ENCODE peak calls at places on chromosomes 4 and X, in five cellular contexts. One of them, this sample, is unnamed.
A peak's percentile ranks its signal among the peaks of the same experiment; 100 is the strongest.

GRCh38 chrX:42414057-42414456 is 363.9 kb downstream of the PPP1R2C start:
- DNase-seq in H9: no peak
- DNase-seq in neuronal stem cell: no peak
- DNase-seq in IMR-90: no peak
- DNase-seq in mesenchymal stem cell: no peak
- DNase-seq in this sample: no peak

GRCh38 chr4:112284662-112285411 is 867 bp downstream of the TIFA start:
- DNase-seq in mesenchymal stem cell: peak; percentile 46
- DNase-seq in H9: no peak
- DNase-seq in neuronal stem cell: no peak
- DNase-seq in IMR-90: peak; percentile 24
- DNase-seq in this sample: peak; percentile 49

GRCh38 chr4:67558493-67558892 is at the start of gene STAP1:
- DNase-seq in neuronal stem cell: no peak
- DNase-seq in IMR-90: no peak
- DNase-seq in H9: no peak
- DNase-seq in mesenchymal stem cell: no peak
- DNase-seq in this sample: no peak

GRCh38 chr4:24842356-24842755 is 47.0 kb downstream of the SOD3 start:
- DNase-seq in H9: no peak
- DNase-seq in mesenchymal stem cell: no peak
- DNase-seq in neuronal stem cell: no peak
- DNase-seq in IMR-90: peak; percentile 11
- DNase-seq in this sample: no peak

GRCh38 chr4:143354990-143355389 is 18.3 kb downstream of the GAB1 start:
- DNase-seq in neuronal stem cell: no peak
- DNase-seq in IMR-90: no peak
- DNase-seq in mesenchymal stem cell: no peak
- DNase-seq in H9: no peak
- DNase-seq in this sample: no peak

GRCh38 chr4:109746728-109747127 is 16.9 kb upstream of the PLA2G12A start:
- DNase-seq in mesenchymal stem cell: no peak
- DNase-seq in IMR-90: no peak
- DNase-seq in neuronal stem cell: no peak
- DNase-seq in H9: no peak
- DNase-seq in this sample: no peak

GRCh38 chr4:24212642-24213041 is 322.8 kb upstream of the PPARGC1A start:
- DNase-seq in mesenchymal stem cell: no peak
- DNase-seq in IMR-90: no peak
- DNase-seq in neuronal stem cell: no peak
- DNase-seq in H9: no peak
- DNase-seq in this sample: no peak

GRCh38 chr4:7523526-7523925 is 88.8 kb upstream of the PSAPL1 start:
- DNase-seq in neuronal stem cell: no peak
- DNase-seq in IMR-90: no peak
- DNase-seq in mesenchymal stem cell: no peak
- DNase-seq in H9: no peak
- DNase-seq in this sample: no peak

GRCh38 chr4:57378766-57379165 is 268.6 kb upstream of the IGFBP7 start:
- DNase-seq in H9: no peak
- DNase-seq in neuronal stem cell: no peak
- DNase-seq in mesenchymal stem cell: no peak
- DNase-seq in IMR-90: peak; percentile 2
- DNase-seq in this sample: no peak

GRCh38 chr4:21512351-21512750 is 436.2 kb downstream of the KCNIP4 start:
- DNase-seq in IMR-90: peak; percentile 4
- DNase-seq in H9: no peak
- DNase-seq in neuronal stem cell: peak; percentile 23
- DNase-seq in mesenchymal stem cell: peak; percentile 63
- DNase-seq in this sample: no peak

GRCh38 chr4:5813882-5814255 is 79.0 kb downstream of the CRMP1 start:
- DNase-seq in mesenchymal stem cell: no peak
- DNase-seq in IMR-90: no peak
- DNase-seq in neuronal stem cell: no peak
- DNase-seq in H9: no peak
- DNase-seq in this sample: no peak

GRCh38 chr4:52911684-52912294 is 49.7 kb downstream of the RASL11B start:
- DNase-seq in mesenchymal stem cell: peak; percentile 79
- DNase-seq in H9: peak; percentile 89
- DNase-seq in IMR-90: peak; percentile 56
- DNase-seq in neuronal stem cell: peak; percentile 75
- DNase-seq in this sample: peak; percentile 83

GRCh38 chr4:151644625-151645024 is 116.2 kb downstream of the GATB start:
- DNase-seq in H9: peak; percentile 75
- DNase-seq in IMR-90: no peak
- DNase-seq in mesenchymal stem cell: peak; percentile 18
- DNase-seq in neuronal stem cell: peak; percentile 57
- DNase-seq in this sample: peak; percentile 13

GRCh38 chr4:680565-680930 is 6.2 kb downstream of the MYL5 start:
- DNase-seq in mesenchymal stem cell: no peak
- DNase-seq in neuronal stem cell: no peak
- DNase-seq in IMR-90: no peak
- DNase-seq in H9: peak; percentile 53
- DNase-seq in this sample: peak; percentile 2

GRCh38 chrX:110657073-110657472 is 138.5 kb downstream of the CHRDL1 start:
- DNase-seq in mesenchymal stem cell: no peak
- DNase-seq in neuronal stem cell: no peak
- DNase-seq in IMR-90: no peak
- DNase-seq in H9: no peak
- DNase-seq in this sample: no peak

DNA sequence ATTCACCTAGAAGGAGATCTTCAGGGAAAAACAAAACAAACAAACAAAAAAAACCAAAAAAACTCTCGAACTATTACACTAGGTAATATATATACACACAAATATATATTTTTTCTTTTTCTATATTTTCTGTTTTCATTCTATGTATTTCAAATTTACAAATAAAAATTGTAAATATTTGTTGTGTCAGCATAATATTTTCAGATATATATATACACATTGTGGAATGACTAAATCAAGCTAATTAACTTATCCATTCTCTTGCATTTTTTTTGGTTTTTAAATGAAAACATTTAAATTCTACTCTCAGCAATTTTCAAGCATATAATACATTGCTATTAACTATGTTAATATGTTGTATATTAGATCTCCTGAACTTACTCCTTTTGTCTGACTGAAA is 762.0 kb upstream of the PCDH10 start:
- DNase-seq in mesenchymal stem cell: no peak
- DNase-seq in IMR-90: no peak
- DNase-seq in H9: no peak
- DNase-seq in neuronal stem cell: no peak
- DNase-seq in this sample: no peak
- H3K14ac ChIP-seq in mesenchymal stem cell: no peak overlapping the region
- H3K14ac ChIP-seq in IMR-90: no peak overlapping the region
- H3K14ac ChIP-seq in H9: no peak overlapping the region
- H3K14ac ChIP-seq in neuronal stem cell: no peak overlapping the region
- H3K14ac ChIP-seq in this sample: no peak overlapping the region

DNA sequence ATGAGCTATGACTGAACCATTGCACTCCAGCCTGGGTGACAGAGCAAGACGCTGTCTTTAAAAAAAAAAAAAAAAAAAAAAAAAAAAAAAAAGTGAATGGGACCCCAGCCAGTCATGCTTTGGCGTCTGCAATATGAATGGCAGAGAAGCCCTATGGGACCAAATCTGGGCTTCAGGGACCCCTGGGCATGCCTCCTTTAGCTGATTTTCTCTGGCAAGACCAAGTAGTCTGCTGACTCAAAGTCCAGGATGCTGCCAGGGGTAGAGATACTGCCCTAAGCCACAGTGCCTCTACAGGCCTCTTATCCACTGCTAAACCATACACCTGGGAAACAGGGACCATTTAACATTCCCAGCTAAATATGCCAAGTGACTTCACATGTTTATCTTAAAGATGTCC is 6.0 kb downstream of the RPS4X start:
- DNase-seq in neuronal stem cell: no peak
- DNase-seq in mesenchymal stem cell: no peak
- DNase-seq in H9: no peak
- DNase-seq in IMR-90: no peak
- DNase-seq in this sample: no peak
- H3K27ac ChIP-seq in neuronal stem cell: no peak overlapping the region
- H3K27ac ChIP-seq in mesenchymal stem cell: peak overlapping the region; percentile 49
- H3K27ac ChIP-seq in H9: no peak overlapping the region
- H3K27ac ChIP-seq in IMR-90: no peak overlapping the region
- H3K27ac ChIP-seq in this sample: no peak overlapping the region

DNA sequence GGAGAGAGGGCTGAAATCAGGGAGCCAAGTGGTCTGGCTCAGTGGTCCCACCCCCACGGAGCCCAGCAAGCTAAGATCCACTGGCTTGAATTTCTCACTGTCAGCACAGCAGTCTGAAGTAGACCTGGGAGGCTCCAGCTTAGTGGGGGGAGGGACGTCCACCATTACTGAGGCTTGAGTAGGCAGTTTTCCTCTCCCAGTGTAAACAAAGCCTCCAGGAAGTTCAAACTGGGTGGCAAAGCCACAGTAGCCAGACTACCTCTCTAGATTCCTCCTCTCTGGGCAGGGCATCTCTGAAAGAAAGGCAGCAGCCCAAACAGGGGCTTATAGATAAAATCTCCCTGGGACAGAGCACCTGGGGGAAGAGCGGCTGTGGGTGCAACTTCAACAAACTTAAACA is 88.1 kb downstream of the NPFFR2 start:
- DNase-seq in IMR-90: no peak
- DNase-seq in H9: no peak
- DNase-seq in mesenchymal stem cell: peak; percentile 46
- DNase-seq in neuronal stem cell: no peak
- DNase-seq in this sample: no peak
- H3K14ac ChIP-seq in IMR-90: no peak overlapping the region
- H3K14ac ChIP-seq in H9: no peak overlapping the region
- H3K14ac ChIP-seq in mesenchymal stem cell: no peak overlapping the region
- H3K14ac ChIP-seq in neuronal stem cell: no peak overlapping the region
- H3K14ac ChIP-seq in this sample: peak overlapping the region; percentile 51

GRCh38 chr4:54192811-54193210 is 36.3 kb upstream of the PDGFRA start:
- DNase-seq in neuronal stem cell: no peak
- DNase-seq in mesenchymal stem cell: no peak
- DNase-seq in IMR-90: no peak
- DNase-seq in H9: peak; percentile 37
- DNase-seq in this sample: no peak

GRCh38 chr4:54199919-54200318 is 29.2 kb upstream of the PDGFRA start:
- DNase-seq in neuronal stem cell: no peak
- DNase-seq in H9: no peak
- DNase-seq in IMR-90: no peak
- DNase-seq in mesenchymal stem cell: no peak
- DNase-seq in this sample: peak; percentile 23

DNA sequence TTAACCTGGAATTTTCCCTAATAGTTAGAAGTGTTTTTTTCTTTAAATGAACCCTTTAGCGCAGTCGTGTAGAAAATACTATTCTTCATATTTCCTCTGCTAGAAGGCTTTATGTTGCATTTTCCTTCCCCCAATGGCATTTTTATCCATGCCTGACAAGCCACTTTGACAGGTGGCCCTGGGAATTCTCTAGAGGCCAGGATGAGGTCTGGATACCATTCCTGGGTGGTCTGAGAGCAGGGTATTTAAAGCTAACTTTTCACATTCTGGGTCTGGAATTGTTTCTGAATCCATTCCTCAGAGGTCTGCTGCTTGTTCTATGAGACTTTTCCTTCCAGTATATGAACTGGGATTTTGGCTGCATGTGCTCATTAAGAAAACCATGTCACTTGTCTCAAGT is 31.2 kb upstream of the PDGFRA start:
- DNase-seq in neuronal stem cell: no peak
- DNase-seq in mesenchymal stem cell: no peak
- DNase-seq in H9: no peak
- DNase-seq in IMR-90: no peak
- DNase-seq in this sample: peak; percentile 17
- H3K27ac ChIP-seq in neuronal stem cell: no peak overlapping the region
- H3K27ac ChIP-seq in mesenchymal stem cell: no peak overlapping the region
- H3K27ac ChIP-seq in H9: no peak overlapping the region
- H3K27ac ChIP-seq in IMR-90: no peak overlapping the region
- H3K27ac ChIP-seq in this sample: peak overlapping the region; percentile 99

GRCh38 chr4:54014761-54015160 is 49.6 kb downstream of the CHIC2 start:
- DNase-seq in IMR-90: no peak
- DNase-seq in mesenchymal stem cell: no peak
- DNase-seq in H9: no peak
- DNase-seq in neuronal stem cell: no peak
- DNase-seq in this sample: no peak

GRCh38 chr4:54006755-54007154 is 57.6 kb downstream of the CHIC2 start:
- DNase-seq in neuronal stem cell: no peak
- DNase-seq in IMR-90: no peak
- DNase-seq in H9: no peak
- DNase-seq in mesenchymal stem cell: no peak
- DNase-seq in this sample: no peak

GRCh38 chr4:54015421-54016065 is 48.9 kb downstream of the CHIC2 start:
- DNase-seq in neuronal stem cell: peak; percentile 26
- DNase-seq in mesenchymal stem cell: no peak
- DNase-seq in H9: peak; percentile 62
- DNase-seq in IMR-90: no peak
- DNase-seq in this sample: no peak

GRCh38 chr4:54016504-54016903 is 47.9 kb downstream of the CHIC2 start:
- DNase-seq in H9: no peak
- DNase-seq in mesenchymal stem cell: no peak
- DNase-seq in IMR-90: no peak
- DNase-seq in neuronal stem cell: no peak
- DNase-seq in this sample: no peak

DNA sequence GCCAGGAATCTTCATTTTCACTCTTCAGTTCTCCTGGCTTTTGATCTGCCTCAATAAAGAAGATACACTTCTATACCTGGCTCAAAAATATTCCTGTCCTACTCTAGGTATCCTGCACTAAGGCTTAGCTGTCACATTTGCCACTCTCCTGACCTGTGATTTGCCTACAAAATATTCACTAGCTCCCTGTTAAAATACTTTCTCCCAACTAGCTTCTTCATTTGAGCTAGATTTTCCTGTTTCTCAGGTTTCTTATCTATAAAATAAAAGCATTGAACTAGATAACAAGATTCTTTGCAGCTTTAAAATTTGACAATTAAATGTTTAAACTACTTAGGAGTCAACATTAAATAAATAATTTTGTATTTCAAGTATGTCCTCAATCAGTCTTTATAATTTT is 53.2 kb downstream of the CHIC2 start:
- DNase-seq in neuronal stem cell: no peak
- DNase-seq in H9: no peak
- DNase-seq in IMR-90: no peak
- DNase-seq in mesenchymal stem cell: no peak
- DNase-seq in this sample: peak; percentile 94
- H3K14ac ChIP-seq in neuronal stem cell: no peak overlapping the region
- H3K14ac ChIP-seq in H9: no peak overlapping the region
- H3K14ac ChIP-seq in IMR-90: no peak overlapping the region
- H3K14ac ChIP-seq in mesenchymal stem cell: no peak overlapping the region
- H3K14ac ChIP-seq in this sample: no peak overlapping the region

DNA sequence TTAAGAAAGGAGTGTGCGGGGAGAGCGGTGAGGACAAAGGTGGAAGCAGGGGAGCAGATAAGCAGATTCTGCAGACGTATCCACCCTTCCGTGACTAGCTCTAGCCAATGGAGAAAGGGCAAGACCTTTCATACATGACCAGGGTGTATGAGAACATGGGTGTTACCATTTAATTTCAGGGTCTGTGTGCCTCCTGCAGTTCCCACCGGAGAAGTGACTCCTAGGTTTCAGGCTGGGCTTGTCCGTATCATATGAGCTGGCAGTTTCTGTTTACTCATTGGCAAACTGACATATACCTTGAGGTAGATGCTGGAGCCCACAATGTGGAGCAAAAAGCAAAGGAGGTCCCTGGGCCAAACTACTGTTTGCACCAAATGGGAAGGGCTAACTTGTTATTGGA is 6.8 kb downstream of the RBM47 start:
- DNase-seq in neuronal stem cell: no peak
- DNase-seq in mesenchymal stem cell: no peak
- DNase-seq in H9: no peak
- DNase-seq in IMR-90: peak; percentile 18
- DNase-seq in this sample: no peak
- H3K27ac ChIP-seq in neuronal stem cell: no peak overlapping the region
- H3K27ac ChIP-seq in mesenchymal stem cell: no peak overlapping the region
- H3K27ac ChIP-seq in H9: no peak overlapping the region
- H3K27ac ChIP-seq in IMR-90: no peak overlapping the region
- H3K27ac ChIP-seq in this sample: no peak overlapping the region